ENCODE peak calls at places on chromosomes 16 and 17, in nine cellular contexts. C is brain microvascular endothelial cell; T is psoas muscle; G is HCT116; L is prostate gland; Q is foreskin keratinocyte; A is pancreas; V is aorta; R is naive thymus-derived CD4-positive, alpha-beta T cell. P is an unnamed sample.

GRCh38 chr16:83964684-83965443 is 3.2 kb upstream of the NECAB2 start:
- DNase-seq in V (peak; percentile 62), T (peak; percentile 16), A (no peak), Q (no peak), C (no peak), G (no peak), R (no peak), L (no peak), P (no peak)

GRCh38 chr16:658679-659571 is 9.0 kb upstream of the RHOT2 start:
- DNase-seq in V (no peak), A (no peak), L (no peak), Q (no peak), T (no peak), G (no peak), C (no peak), R (no peak), P (no peak)

GRCh38 chr17:78362671-78363070 is 2.8 kb upstream of the SOCS3 start:
- DNase-seq in T (no peak), G (no peak), A (no peak), R (no peak), Q (no peak), C (no peak), L (no peak), V (no peak), P (no peak)

GRCh38 chr16:56354746-56355145 is 70.6 kb downstream of the AMFR start:
- DNase-seq in L (no peak), V (peak; percentile 65), G (no peak), A (no peak), C (no peak), T (no peak), Q (no peak), R (no peak), P (no peak)

GRCh38 chr16:51012396-51012795 is 138.7 kb downstream of the SALL1 start:
- DNase-seq in R (no peak), C (no peak), G (no peak), A (no peak), V (no peak), Q (no peak), T (no peak), L (no peak), P (no peak)

GRCh38 chr17:19407601-19408380 is 3.2 kb upstream of the RNF112 start:
- DNase-seq in R (no peak), T (no peak), L (no peak), A (no peak), G (no peak), Q (no peak), C (no peak), V (no peak), P (no peak)

GRCh38 chr17:50047488-50048126 is 8.3 kb upstream of the ITGA3 start:
- DNase-seq in L (no peak), V (peak; percentile 76), C (peak; percentile 66), T (no peak), G (no peak), A (peak; percentile 8), Q (peak; percentile 95), R (no peak), P (no peak)

GRCh38 chr16:46620265-46621005 is 744 bp downstream of the SHCBP1 start:
- DNase-seq in Q (no peak), R (no peak), G (no peak), V (no peak), T (no peak), A (no peak), C (peak; percentile 8), L (no peak), P (no peak)

GRCh38 chr17:64091116-64091515 is 38.8 kb downstream of the ERN1 start:
- DNase-seq in R (no peak), G (no peak), T (no peak), Q (no peak), A (no peak), C (no peak), V (no peak), L (no peak), P (no peak)

GRCh38 chr16:9845661-9846361 is 336.4 kb downstream of the GRIN2A start:
- DNase-seq in C (peak; percentile 42), V (no peak), G (no peak), T (no peak), L (no peak), Q (peak; percentile 77), A (no peak), R (no peak), P (no peak)

GRCh38 chr16:86906608-86907007 is 328.3 kb downstream of the FOXL1 start:
- DNase-seq in R (no peak), A (no peak), G (no peak), C (no peak), T (no peak), L (no peak), V (no peak), Q (no peak), P (no peak)

GRCh38 chr17:29148257-29148789 is 31.9 kb downstream of the MYO18A start:
- DNase-seq in Q (no peak), L (no peak), R (no peak), V (no peak), A (no peak), G (no peak), T (no peak), C (no peak), P (no peak)

GRCh38 chr16:73025111-73025505 is 22.8 kb downstream of the ZFHX3 start:
- DNase-seq in R (no peak), T (peak; percentile 32), G (no peak), V (no peak), A (no peak), Q (no peak), L (no peak), C (no peak), P (no peak)

GRCh38 chr17:10735821-10736220 is 6.0 kb upstream of the TMEM220 start:
- DNase-seq in C (no peak), G (no peak), Q (no peak), V (no peak), A (no peak), R (no peak), T (no peak), L (no peak), P (no peak)

GRCh38 chr17:79188048-79188447 is 113.4 kb downstream of the ENGASE start:
- DNase-seq in T (no peak), L (no peak), G (peak; percentile 10), C (no peak), V (no peak), Q (no peak), A (peak; percentile 28), R (no peak), P (no peak)

GRCh38 chr16:73017321-73017720 is 30.6 kb downstream of the ZFHX3 start:
- DNase-seq in C (no peak), R (no peak), Q (no peak), T (no peak), V (no peak), A (no peak), L (no peak), G (no peak), P (no peak)

GRCh38 chr17:68204736-68205135 is 43.1 kb upstream of the AMZ2 start:
- DNase-seq in A (no peak), G (no peak), V (no peak), Q (no peak), R (no peak), T (peak; percentile 35), L (no peak), C (no peak), P (no peak)

GRCh38 chr17:65514082-65514481 is 47.4 kb downstream of the AXIN2 start:
- DNase-seq in Q (peak; percentile 49), T (no peak), A (no peak), V (no peak), G (no peak), C (peak; percentile 80), L (no peak), R (no peak), P (no peak)

DNA sequence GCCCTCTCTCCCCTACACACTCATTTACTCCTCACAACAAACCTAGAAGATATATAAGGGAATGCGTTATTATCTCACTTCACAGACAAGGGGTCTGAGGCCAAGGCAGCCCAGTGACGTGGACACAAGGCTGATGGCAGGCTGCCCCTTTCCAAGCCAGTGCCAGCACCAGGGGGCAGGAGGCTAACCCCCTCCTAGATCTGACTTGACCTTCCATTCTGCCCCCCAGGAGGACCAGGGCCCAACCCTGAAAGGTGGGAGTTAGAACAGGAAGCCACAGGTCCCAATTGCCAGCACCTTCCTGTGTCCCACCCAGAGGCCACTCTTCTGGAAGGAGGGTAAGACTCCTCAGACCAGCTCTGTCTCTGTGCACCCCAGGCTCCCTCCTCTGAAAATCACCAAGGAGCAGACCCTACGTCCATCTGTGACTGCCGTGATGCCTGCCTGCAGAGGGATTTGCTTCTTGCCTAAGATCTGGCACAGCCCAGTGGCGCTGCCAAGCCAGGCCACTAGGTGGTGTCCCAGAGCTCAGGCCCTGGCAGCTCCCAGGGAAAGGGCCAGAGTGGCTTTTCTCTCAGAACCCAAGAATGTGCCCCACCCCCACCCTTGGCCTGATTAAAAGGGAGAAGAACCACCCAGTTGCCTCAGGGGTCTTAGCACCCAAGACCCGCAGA is 42.4 kb upstream of the MRPS23 start:
- DNase-seq in A (peak; percentile 93), L (peak; percentile 79), T (peak; percentile 90), Q (no peak), V (peak; percentile 94), C (peak; percentile 82), R (peak; percentile 56), G (peak; percentile 81), P (peak; percentile 83)
- H3K27ac ChIP-seq in A (peak overlapping the region; percentile 95), L (peak overlapping the region; percentile 71), T (peak overlapping the region; percentile 97), Q (no peak overlapping the region), V (peak overlapping the region; percentile 83), C (peak overlapping the region; percentile 88), R (no peak overlapping the region), G (peak overlapping the region; percentile 82), P (peak overlapping the region; percentile 96)

DNA sequence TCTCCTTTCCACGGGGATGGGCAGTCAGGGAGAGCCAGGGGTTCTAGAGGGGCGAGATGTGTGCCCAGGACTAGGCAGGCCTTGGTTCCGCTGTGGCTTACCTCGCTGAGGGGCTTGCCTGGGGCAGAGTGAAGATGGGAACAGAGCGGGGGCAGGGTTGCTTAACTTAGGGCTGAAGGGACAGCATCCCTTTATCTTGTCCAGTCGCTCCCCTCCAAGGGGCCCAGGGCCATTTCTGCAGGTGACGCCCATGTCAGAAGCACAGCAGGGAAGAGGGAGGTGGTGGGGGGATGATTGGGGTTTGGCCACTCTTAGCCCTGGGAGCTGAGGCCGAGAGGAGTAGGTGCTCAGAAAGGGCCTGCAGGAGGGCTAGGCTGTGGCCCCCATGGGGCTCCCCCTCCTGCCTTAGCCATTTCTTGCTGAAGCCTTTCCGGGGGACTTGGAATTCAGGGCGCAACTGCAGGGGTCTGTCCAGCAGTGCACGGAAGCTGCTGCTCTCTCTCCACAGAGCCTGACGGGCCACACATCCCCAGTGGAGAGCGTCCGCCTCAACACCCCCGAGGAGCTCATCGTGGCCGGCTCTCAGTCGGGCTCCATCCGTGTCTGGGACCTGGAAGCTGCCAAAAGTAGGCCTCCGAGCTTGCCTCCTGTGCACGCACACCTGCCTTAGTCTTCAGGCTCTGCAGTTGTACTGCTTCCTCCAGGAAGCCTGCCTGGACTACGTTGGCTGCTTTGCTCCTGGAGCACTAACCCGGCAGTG is 8.5 kb downstream of the KATNB1 start:
- DNase-seq in C (no peak), Q (no peak), V (no peak), L (no peak), T (no peak), G (no peak), R (no peak), A (no peak), P (no peak)
- H3K27ac ChIP-seq in C (no peak overlapping the region), Q (no peak overlapping the region), V (no peak overlapping the region), L (no peak overlapping the region), T (no peak overlapping the region), G (no peak overlapping the region), R (no peak overlapping the region), A (no peak overlapping the region), P (no peak overlapping the region)

GRCh38 chr17:21289175-21289901 is 4.8 kb downstream of the MAP2K3 start:
- DNase-seq in V (no peak), T (no peak), G (no peak), C (no peak), L (no peak), A (no peak), Q (no peak), R (no peak), P (no peak)
- H3K27ac ChIP-seq in V (no peak overlapping the region), T (peak overlapping the region; percentile 99), G (peak overlapping the region; percentile 99), C (no peak overlapping the region), L (no peak overlapping the region), A (peak overlapping the region; percentile 92), Q (no peak overlapping the region), R (peak overlapping the region; percentile 78), P (no peak overlapping the region)

GRCh38 chr16:68031951-68032350 is 8.9 kb downstream of the DUS2 start:
- DNase-seq in L (no peak), A (no peak), Q (peak; percentile 90), V (peak; percentile 2), R (no peak), G (peak; percentile 36), T (no peak), C (peak; percentile 11), P (no peak)
- H3K27ac ChIP-seq in L (no peak overlapping the region), A (no peak overlapping the region), Q (peak overlapping the region; percentile 96), V (no peak overlapping the region), R (no peak overlapping the region), G (peak overlapping the region; percentile 34), T (no peak overlapping the region), C (peak overlapping the region; percentile 80), P (no peak overlapping the region)

P was measured in substantia nigra.